ENCODE peak calls at places on chromosomes 7 and 10, in five cellular contexts. H is ovary, F is hepatocyte, Y is mesenchymal stem cell, G is GM23248. B is an unnamed sample.

GRCh38 chr10:30384791-30385201 is 35.7 kb upstream of the MTPAP start:
- DNase-seq in H (no peak), Y (peak; percentile 56), F (peak; percentile 51), G (peak; percentile 67), B (peak; percentile 56)

GRCh38 chr7:21408481-21408820 is 19.4 kb upstream of the SP4 start:
- DNase-seq in Y (no peak), H (no peak), G (no peak), F (no peak), B (no peak)

GRCh38 chr10:115321360-115321759 is 228.2 kb downstream of the ATRNL1 start:
- DNase-seq in G (no peak), Y (peak; percentile 8), F (no peak), H (no peak), B (no peak)

GRCh38 chr10:131082991-131083465 is 228.5 kb downstream of the TCERG1L start:
- DNase-seq in F (no peak), Y (no peak), H (no peak), G (no peak), B (no peak)

GRCh38 chr10:76736848-76737495 is 900.6 kb downstream of the KCNMA1 start:
- DNase-seq in Y (no peak), G (peak; percentile 44), H (no peak), F (no peak), B (no peak)

GRCh38 chr7:135597926-135598305 is 40.2 kb downstream of the NUP205 start:
- DNase-seq in G (peak; percentile 58), F (no peak), H (no peak), Y (no peak), B (no peak)

GRCh38 chr10:101778781-101779543 is 3.0 kb upstream of the FGF8 start:
- DNase-seq in F (peak; percentile 72), G (peak; percentile 60), H (peak; percentile 42), Y (peak; percentile 68), B (no peak)

GRCh38 chr7:29309041-29309860 is 114.7 kb downstream of the CHN2 start:
- DNase-seq in H (no peak), F (no peak), G (no peak), Y (no peak), B (no peak)

GRCh38 chr7:45241339-45242109 is 83.9 kb downstream of the RAMP3 start:
- DNase-seq in F (no peak), Y (no peak), H (no peak), G (no peak), B (no peak)

GRCh38 chr10:33015798-33016547 is 57.9 kb upstream of the ITGB1 start:
- DNase-seq in F (no peak), G (peak; percentile 87), H (no peak), Y (peak; percentile 54), B (no peak)

GRCh38 chr10:98340261-98340675 is 72.3 kb upstream of the LOXL4 start:
- DNase-seq in H (no peak), F (no peak), Y (no peak), G (peak; percentile 69), B (no peak)

GRCh38 chr7:142496545-142496991 is 238.7 kb upstream of the PRSS58 start:
- DNase-seq in G (peak; percentile 51), H (no peak), F (peak; percentile 45), Y (peak; percentile 46), B (peak; percentile 74)

GRCh38 chr7:24601600-24601999 is 28.3 kb downstream of the PALS2 start:
- DNase-seq in Y (no peak), H (no peak), F (no peak), G (no peak), B (no peak)

GRCh38 chr7:155144371-155144770 is 74.2 kb downstream of the HTR5A start:
- DNase-seq in H (no peak), F (no peak), Y (no peak), G (no peak), B (no peak)

GRCh38 chr10:34200355-34200901 is 614.7 kb downstream of the PARD3 start:
- DNase-seq in Y (peak; percentile 57), H (no peak), F (no peak), G (no peak), B (no peak)

GRCh38 chr7:135211179-135211945 is at the start of gene WDR91:
- DNase-seq in F (peak; percentile 98), Y (peak; percentile 90), H (peak; percentile 98), G (peak; percentile 97), B (peak; percentile 98)

GRCh38 chr10:89309646-89310045 is 7.8 kb downstream of the IFIT2 start:
- DNase-seq in Y (no peak), G (no peak), F (no peak), H (no peak), B (no peak)

GRCh38 chr10:28678687-28679457 is 1.6 kb downstream of the BAMBI start:
- DNase-seq in H (no peak), Y (peak; percentile 45), G (no peak), F (no peak), B (peak; percentile 46)

GRCh38 chr10:69425513-69426298 is 9.0 kb upstream of the TACR2 start:
- DNase-seq in Y (no peak), H (no peak), G (no peak), F (peak; percentile 84), B (no peak)

GRCh38 chr7:121016976-121017375 is 28.5 kb downstream of the CPED1 start:
- DNase-seq in G (peak; percentile 66), H (no peak), Y (peak; percentile 83), F (no peak), B (peak; percentile 80)

GRCh38 chr10:88642991-88643390 is 21.3 kb upstream of the LIPF start:
- DNase-seq in G (peak; percentile 69), H (no peak), F (no peak), Y (peak; percentile 33), B (peak; percentile 62)

GRCh38 chr10:75512534-75512933 is 81.1 kb downstream of the LRMDA start:
- DNase-seq in G (no peak), H (no peak), F (peak; percentile 60), Y (peak; percentile 63), B (no peak)

GRCh38 chr10:101959349-101959916 is 96.5 kb downstream of the ARMH3 start:
- DNase-seq in Y (no peak), F (no peak), G (no peak), H (no peak), B (no peak)

GRCh38 chr7:101858437-101859385 is 41.3 kb downstream of the CUX1 start:
- DNase-seq in G (no peak), Y (no peak), F (peak; percentile 38), H (no peak), B (no peak)

GRCh38 chr7:17239683-17240521 is 58.5 kb upstream of the AHR start:
- DNase-seq in H (no peak), Y (peak; percentile 43), G (peak; percentile 27), F (peak; percentile 6), B (peak; percentile 59)

GRCh38 chr10:103763374-103764202 is 91.8 kb downstream of the SH3PXD2A start:
- DNase-seq in Y (peak; percentile 34), H (no peak), G (peak; percentile 36), F (no peak), B (peak; percentile 25)

GRCh38 chr7:28192786-28193581 is 12.4 kb upstream of the JAZF1 start:
- DNase-seq in Y (no peak), F (no peak), H (no peak), G (peak; percentile 29), B (peak; percentile 84)

GRCh38 chr7:132519936-132520335 is 56.3 kb downstream of the PLXNA4 start:
- DNase-seq in H (no peak), F (no peak), G (peak; percentile 7), Y (no peak), B (no peak)

GRCh38 chr10:88877298-88877697 is 2.7 kb upstream of the STAMBPL1 start:
- DNase-seq in G (no peak), Y (no peak), H (no peak), F (no peak), B (no peak)

GRCh38 chr7:122303971-122304603 is 463 bp downstream of the FEZF1 start:
- DNase-seq in G (no peak), Y (no peak), F (peak; percentile 12), H (no peak), B (no peak)

GRCh38 chr7:44106311-44107065 is 2.3 kb downstream of the AEBP1 start:
- DNase-seq in H (no peak), F (no peak), Y (no peak), G (no peak), B (no peak)
- H3K4me3 ChIP-seq in H (peak overlapping the region; percentile 71), F (no peak overlapping the region), Y (no peak overlapping the region), G (peak overlapping the region; percentile 70), B (peak overlapping the region; percentile 76)

GRCh38 chr10:49186613-49187012 is 1.6 kb downstream of the TMEM273 start:
- DNase-seq in Y (no peak), G (no peak), F (no peak), H (no peak), B (no peak)

GRCh38 chr10:49183596-49184542 is 4.3 kb downstream of the TMEM273 start:
- DNase-seq in H (no peak), F (no peak), Y (no peak), G (no peak), B (no peak)

GRCh38 chr10:49187044-49187484 is 1.1 kb downstream of the TMEM273 start:
- DNase-seq in F (no peak), G (no peak), H (no peak), Y (no peak), B (no peak)

GRCh38 chr10:49184642-49185111 is 3.5 kb downstream of the TMEM273 start:
- DNase-seq in F (no peak), H (no peak), Y (no peak), G (no peak), B (no peak)

GRCh38 chr10:49185213-49185612 is 3.0 kb downstream of the TMEM273 start:
- DNase-seq in G (no peak), H (no peak), F (no peak), Y (no peak), B (no peak)
- H3K4me1 ChIP-seq in G (no peaks in the 10 kb centered on the region), H (no peaks in the 10 kb centered on the region), F (no peaks in the 10 kb centered on the region), Y (no peaks in the 10 kb centered on the region), B (peaks cover 9% of the 10 kb centered on the region)

DNA sequence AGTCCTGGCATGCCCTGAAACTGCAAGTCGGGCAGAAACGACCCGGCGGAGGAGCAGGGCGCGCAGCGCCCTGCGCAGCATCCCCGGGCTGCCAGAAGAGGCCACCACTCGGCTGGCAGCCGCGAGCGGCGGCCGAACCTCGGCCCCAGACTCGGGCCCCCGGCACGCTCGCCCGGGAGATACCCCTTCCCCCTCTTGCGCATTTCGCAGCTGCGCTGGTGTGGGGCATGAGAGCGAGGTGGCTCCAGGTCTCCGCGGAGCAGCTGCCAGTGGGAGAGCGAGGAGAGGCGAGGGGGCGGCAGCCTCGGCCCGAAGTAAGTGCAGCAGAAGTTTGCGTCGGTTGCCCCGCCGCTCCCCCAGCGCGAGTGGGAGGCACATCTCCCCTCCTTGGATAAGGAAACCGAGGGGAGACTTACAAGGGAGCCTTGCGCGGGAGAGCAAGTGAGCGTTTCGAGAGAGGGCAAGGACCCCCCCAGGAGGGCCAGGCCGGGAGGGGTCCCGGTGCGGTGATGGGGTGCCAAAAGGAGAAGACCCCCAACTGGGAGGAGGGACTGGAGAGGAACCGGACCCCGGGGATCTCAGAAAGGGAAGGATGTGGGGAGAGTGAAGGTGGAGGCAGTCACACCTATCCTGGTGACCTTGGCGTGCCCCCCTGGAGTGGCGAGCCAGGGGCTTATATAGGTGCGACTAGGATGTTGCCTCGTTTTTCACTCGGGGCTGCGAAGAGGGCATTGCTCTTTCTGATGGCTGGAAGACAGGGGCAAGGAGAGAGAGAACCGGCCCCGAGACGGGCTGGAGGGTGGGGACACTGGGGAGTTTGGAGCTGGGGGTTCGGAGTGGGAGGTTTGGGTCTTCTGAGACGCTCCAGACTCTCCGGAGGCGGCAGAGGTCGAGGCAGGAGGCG is 256.3 kb downstream of the OTUD1 start:
- DNase-seq in Y (no peak), F (peak; percentile 39), G (no peak), H (no peak), B (no peak)
- H3K4me3 ChIP-seq in Y (no peak overlapping the region), F (peak overlapping the region; percentile 39), G (no peak overlapping the region), H (no peak overlapping the region), B (peak overlapping the region; percentile 41)

DNA sequence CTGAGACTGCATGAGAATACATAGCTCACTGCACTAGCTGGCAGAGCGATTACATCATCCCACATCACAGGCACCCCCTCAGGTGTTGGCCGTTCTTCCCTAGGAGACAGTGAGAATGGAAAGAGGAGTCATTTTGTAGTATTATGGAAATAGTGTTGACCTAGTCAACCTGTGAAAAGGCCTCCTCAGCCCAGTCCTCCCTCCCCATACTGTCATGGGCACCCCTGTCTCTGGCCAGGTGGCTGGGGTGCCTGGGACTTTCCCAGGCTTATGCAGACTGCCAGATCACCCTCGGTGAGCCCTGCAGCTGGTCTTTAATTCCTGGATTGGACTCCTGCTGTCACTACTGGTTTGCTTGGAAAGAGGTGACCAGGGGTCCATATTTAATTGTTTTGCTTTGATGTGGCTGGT is 4.0 kb downstream of the INPP5A start:
- DNase-seq in H (no peak), G (peak; percentile 35), Y (no peak), F (no peak), B (peak; percentile 35)
- H3K4me1 ChIP-seq in H (peaks cover 23% of the 10 kb centered on the region), G (peaks cover 35% of the 10 kb centered on the region), Y (peaks cover 50% of the 10 kb centered on the region), F (peaks cover 40% of the 10 kb centered on the region), B (peaks cover 31% of the 10 kb centered on the region)

B was measured in adipocyte.